ENCODE peak calls at places on chromosomes 7 and 10, in eight cellular contexts. One of them, this sample, is unnamed.

GRCh38 chr10:1153253-1153763 is 97.1 kb downstream of the WDR37 start:
- DNase-seq in PC-9: no peak
- DNase-seq in keratinocyte: no peak
- DNase-seq in cardiac muscle cell: no peak
- DNase-seq in Panc1: no peak
- DNase-seq in AG04450: no peak
- DNase-seq in RWPE1: no peak
- DNase-seq in stomach: no peak
- DNase-seq in this sample: no peak

GRCh38 chr7:111595780-111596179 is 33.5 kb upstream of the IMMP2L start:
- DNase-seq in PC-9: no peak
- DNase-seq in keratinocyte: no peak
- DNase-seq in cardiac muscle cell: no peak
- DNase-seq in Panc1: no peak
- DNase-seq in AG04450: no peak
- DNase-seq in RWPE1: no peak
- DNase-seq in stomach: no peak
- DNase-seq in this sample: no peak

GRCh38 chr7:1674161-1675035 is 4.3 kb downstream of the ELFN1 start:
- DNase-seq in PC-9: no peak
- DNase-seq in keratinocyte: no peak
- DNase-seq in cardiac muscle cell: no peak
- DNase-seq in Panc1: no peak
- DNase-seq in AG04450: no peak
- DNase-seq in RWPE1: no peak
- DNase-seq in stomach: no peak
- DNase-seq in this sample: no peak

GRCh38 chr7:127905491-127906330 is 125.5 kb downstream of the LRRC4 start:
- DNase-seq in PC-9: peak
- DNase-seq in keratinocyte: no peak
- DNase-seq in cardiac muscle cell: no peak
- DNase-seq in Panc1: no peak
- DNase-seq in AG04450: no peak
- DNase-seq in RWPE1: peak
- DNase-seq in stomach: no peak
- DNase-seq in this sample: no peak

GRCh38 chr7:105935250-105935649 is 27.8 kb upstream of the CDHR3 start:
- DNase-seq in PC-9: no peak
- DNase-seq in keratinocyte: no peak
- DNase-seq in cardiac muscle cell: no peak
- DNase-seq in Panc1: no peak
- DNase-seq in AG04450: no peak
- DNase-seq in RWPE1: no peak
- DNase-seq in stomach: peak
- DNase-seq in this sample: no peak

GRCh38 chr10:18659784-18660561 is 742 bp downstream of the ARL5B start:
- DNase-seq in PC-9: peak
- DNase-seq in keratinocyte: no peak
- DNase-seq in cardiac muscle cell: peak
- DNase-seq in Panc1: no peak
- DNase-seq in AG04450: no peak
- DNase-seq in RWPE1: peak
- DNase-seq in stomach: peak
- DNase-seq in this sample: peak

GRCh38 chr7:52189153-52189778 is 846.2 kb upstream of the POM121L12 start:
- DNase-seq in PC-9: no peak
- DNase-seq in keratinocyte: no peak
- DNase-seq in cardiac muscle cell: no peak
- DNase-seq in Panc1: no peak
- DNase-seq in AG04450: no peak
- DNase-seq in RWPE1: no peak
- DNase-seq in stomach: no peak
- DNase-seq in this sample: no peak

GRCh38 chr7:152527610-152528032 is 91.8 kb upstream of the KMT2C start:
- DNase-seq in PC-9: peak
- DNase-seq in keratinocyte: no peak
- DNase-seq in cardiac muscle cell: no peak
- DNase-seq in Panc1: no peak
- DNase-seq in AG04450: no peak
- DNase-seq in RWPE1: no peak
- DNase-seq in stomach: no peak
- DNase-seq in this sample: no peak

GRCh38 chr7:113921363-113921762 is 2.6 kb upstream of the PPP1R3A start:
- DNase-seq in PC-9: no peak
- DNase-seq in keratinocyte: no peak
- DNase-seq in cardiac muscle cell: no peak
- DNase-seq in Panc1: no peak
- DNase-seq in AG04450: no peak
- DNase-seq in RWPE1: no peak
- DNase-seq in stomach: no peak
- DNase-seq in this sample: no peak

GRCh38 chr7:155717010-155717744 is 72.7 kb downstream of the RBM33 start:
- DNase-seq in PC-9: no peak
- DNase-seq in keratinocyte: no peak
- DNase-seq in cardiac muscle cell: no peak
- DNase-seq in Panc1: no peak
- DNase-seq in AG04450: no peak
- DNase-seq in RWPE1: no peak
- DNase-seq in stomach: no peak
- DNase-seq in this sample: no peak
- H3K27ac ChIP-seq in PC-9: no peak
- H3K27ac ChIP-seq in keratinocyte: no peak
- H3K27ac ChIP-seq in cardiac muscle cell: no peak
- H3K27ac ChIP-seq in Panc1: no peak
- H3K27ac ChIP-seq in AG04450: no peak
- H3K27ac ChIP-seq in RWPE1: no peak
- H3K27ac ChIP-seq in stomach: no peak
- H3K27ac ChIP-seq in this sample: no peak

GRCh38 chr10:11993834-11994468 is 48.7 kb downstream of the UPF2 start:
- DNase-seq in PC-9: no peak
- DNase-seq in keratinocyte: no peak
- DNase-seq in cardiac muscle cell: no peak
- DNase-seq in Panc1: no peak
- DNase-seq in AG04450: no peak
- DNase-seq in RWPE1: no peak
- DNase-seq in stomach: no peak
- DNase-seq in this sample: no peak
- H3K27ac ChIP-seq in PC-9: no peak
- H3K27ac ChIP-seq in keratinocyte: no peak
- H3K27ac ChIP-seq in cardiac muscle cell: no peak
- H3K27ac ChIP-seq in Panc1: no peak
- H3K27ac ChIP-seq in AG04450: no peak
- H3K27ac ChIP-seq in RWPE1: no peak
- H3K27ac ChIP-seq in stomach: no peak
- H3K27ac ChIP-seq in this sample: no peak

GRCh38 chr10:71710519-71710918 is 9.1 kb downstream of the C10orf105 start:
- DNase-seq in PC-9: no peak
- DNase-seq in keratinocyte: no peak
- DNase-seq in cardiac muscle cell: no peak
- DNase-seq in Panc1: no peak
- DNase-seq in AG04450: no peak
- DNase-seq in RWPE1: no peak
- DNase-seq in stomach: no peak
- DNase-seq in this sample: no peak
- H3K27ac ChIP-seq in PC-9: no peak
- H3K27ac ChIP-seq in keratinocyte: no peak
- H3K27ac ChIP-seq in cardiac muscle cell: no peak
- H3K27ac ChIP-seq in Panc1: no peak
- H3K27ac ChIP-seq in AG04450: no peak
- H3K27ac ChIP-seq in RWPE1: peak
- H3K27ac ChIP-seq in stomach: no peak
- H3K27ac ChIP-seq in this sample: no peak

GRCh38 chr7:150342119-150342405 is 633 bp upstream of the RARRES2 start:
- DNase-seq in PC-9: no peak
- DNase-seq in keratinocyte: no peak
- DNase-seq in cardiac muscle cell: no peak
- DNase-seq in Panc1: no peak
- DNase-seq in AG04450: no peak
- DNase-seq in RWPE1: no peak
- DNase-seq in stomach: no peak
- DNase-seq in this sample: no peak
- H3K27ac ChIP-seq in PC-9: no peak
- H3K27ac ChIP-seq in keratinocyte: no peak
- H3K27ac ChIP-seq in cardiac muscle cell: no peak
- H3K27ac ChIP-seq in Panc1: no peak
- H3K27ac ChIP-seq in AG04450: no peak
- H3K27ac ChIP-seq in RWPE1: no peak
- H3K27ac ChIP-seq in stomach: peak
- H3K27ac ChIP-seq in this sample: no peak

GRCh38 chr10:116721991-116722392 is 20.4 kb downstream of the HSPA12A start:
- DNase-seq in PC-9: no peak
- DNase-seq in keratinocyte: no peak
- DNase-seq in cardiac muscle cell: peak
- DNase-seq in Panc1: no peak
- DNase-seq in AG04450: no peak
- DNase-seq in RWPE1: no peak
- DNase-seq in stomach: no peak
- DNase-seq in this sample: no peak
- H3K27ac ChIP-seq in PC-9: no peak
- H3K27ac ChIP-seq in keratinocyte: no peak
- H3K27ac ChIP-seq in cardiac muscle cell: no peak
- H3K27ac ChIP-seq in Panc1: no peak
- H3K27ac ChIP-seq in AG04450: peak
- H3K27ac ChIP-seq in RWPE1: no peak
- H3K27ac ChIP-seq in stomach: no peak
- H3K27ac ChIP-seq in this sample: no peak

GRCh38 chr7:159071260-159071659 is 73.4 kb downstream of the VIPR2 start:
- DNase-seq in PC-9: no peak
- DNase-seq in keratinocyte: no peak
- DNase-seq in cardiac muscle cell: no peak
- DNase-seq in Panc1: no peak
- DNase-seq in AG04450: no peak
- DNase-seq in RWPE1: no peak
- DNase-seq in stomach: no peak
- DNase-seq in this sample: no peak

GRCh38 chr7:159067870-159068787 is 76.5 kb downstream of the VIPR2 start:
- DNase-seq in PC-9: no peak
- DNase-seq in keratinocyte: no peak
- DNase-seq in cardiac muscle cell: peak
- DNase-seq in Panc1: no peak
- DNase-seq in AG04450: no peak
- DNase-seq in RWPE1: no peak
- DNase-seq in stomach: no peak
- DNase-seq in this sample: no peak

GRCh38 chr7:159066816-159067601 is 77.7 kb downstream of the VIPR2 start:
- DNase-seq in PC-9: no peak
- DNase-seq in keratinocyte: no peak
- DNase-seq in cardiac muscle cell: no peak
- DNase-seq in Panc1: no peak
- DNase-seq in AG04450: no peak
- DNase-seq in RWPE1: no peak
- DNase-seq in stomach: no peak
- DNase-seq in this sample: no peak

GRCh38 chr7:159070422-159071148 is 74.1 kb downstream of the VIPR2 start:
- DNase-seq in PC-9: no peak
- DNase-seq in keratinocyte: no peak
- DNase-seq in cardiac muscle cell: peak
- DNase-seq in Panc1: no peak
- DNase-seq in AG04450: no peak
- DNase-seq in RWPE1: no peak
- DNase-seq in stomach: no peak
- DNase-seq in this sample: no peak

DNA sequence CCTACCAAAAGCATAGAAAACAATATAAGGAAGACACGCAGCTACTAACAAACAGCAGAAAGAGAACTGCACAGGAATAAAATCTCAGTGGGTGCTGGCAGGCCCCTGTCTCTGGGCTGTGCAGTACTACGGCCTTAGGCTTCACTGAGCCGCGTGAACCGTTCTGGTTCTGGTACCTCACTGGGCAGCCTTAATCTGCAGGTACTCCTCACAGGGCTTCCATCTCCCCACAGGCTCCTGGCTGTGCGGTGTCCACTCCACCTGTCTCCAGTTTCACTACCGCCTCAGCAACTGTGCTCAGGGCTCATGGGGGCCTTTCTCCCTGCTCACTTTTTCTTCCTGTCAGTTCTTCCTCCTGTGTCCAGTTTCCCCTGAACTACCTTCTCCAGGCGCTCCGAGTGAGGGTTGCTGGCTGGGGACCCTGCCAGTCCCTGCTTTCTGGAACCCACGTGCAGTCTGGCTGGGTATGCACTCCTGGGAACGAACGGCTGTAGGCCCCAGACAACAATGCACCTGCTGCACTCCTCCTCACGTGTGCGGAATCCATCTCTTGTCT is 75.7 kb downstream of the VIPR2 start:
- DNase-seq in PC-9: no peak
- DNase-seq in keratinocyte: no peak
- DNase-seq in cardiac muscle cell: no peak
- DNase-seq in Panc1: no peak
- DNase-seq in AG04450: no peak
- DNase-seq in RWPE1: no peak
- DNase-seq in stomach: no peak
- DNase-seq in this sample: no peak
- H3K27ac ChIP-seq in PC-9: no peak
- H3K27ac ChIP-seq in keratinocyte: no peak
- H3K27ac ChIP-seq in cardiac muscle cell: no peak
- H3K27ac ChIP-seq in Panc1: no peak
- H3K27ac ChIP-seq in AG04450: no peak
- H3K27ac ChIP-seq in RWPE1: no peak
- H3K27ac ChIP-seq in stomach: peak
- H3K27ac ChIP-seq in this sample: no peak

DNA sequence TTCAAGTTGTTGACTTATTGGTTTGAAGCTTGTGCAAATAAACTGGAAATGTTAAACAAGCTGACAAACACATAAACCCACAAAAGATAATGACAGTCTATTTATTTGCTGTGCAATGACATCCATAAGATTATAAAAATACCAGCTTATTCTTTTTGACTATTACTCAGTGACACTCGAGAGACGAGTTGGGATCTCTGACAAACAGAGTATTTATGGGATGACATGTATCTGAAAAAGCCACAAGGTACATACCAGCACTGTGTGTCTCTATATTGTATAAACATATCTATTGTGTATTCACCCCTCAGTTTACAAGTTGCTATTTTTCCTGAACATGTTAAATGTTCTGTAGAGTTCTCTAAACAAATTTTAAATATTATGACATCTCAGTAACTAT is 88.9 kb downstream of the CHRM2 start:
- DNase-seq in PC-9: no peak
- DNase-seq in keratinocyte: no peak
- DNase-seq in cardiac muscle cell: no peak
- DNase-seq in Panc1: peak
- DNase-seq in AG04450: no peak
- DNase-seq in RWPE1: no peak
- DNase-seq in stomach: no peak
- DNase-seq in this sample: no peak
- H3K27ac ChIP-seq in PC-9: no peak
- H3K27ac ChIP-seq in keratinocyte: no peak
- H3K27ac ChIP-seq in cardiac muscle cell: no peak
- H3K27ac ChIP-seq in Panc1: no peak
- H3K27ac ChIP-seq in AG04450: no peak
- H3K27ac ChIP-seq in RWPE1: no peak
- H3K27ac ChIP-seq in stomach: no peak
- H3K27ac ChIP-seq in this sample: no peak

This sample was measured in epithelial cell of prostate.